ENCODE peak calls at places on chromosomes 11 and 22, in seven cellular contexts. Y is brain microvascular endothelial cell; A is CD8-positive, alpha-beta memory T cell; G is esophagus squamous epithelium; Q is AG04450; P is neural progenitor cell; O is fibroblast of lung. R is an unnamed sample.

GRCh38 chr11:63494936-63495335 is 4.0 kb upstream of the PLAAT5 start:
- DNase-seq in P (no peak), Q (no peak), G (no peak), A (no peak), Y (no peak), O (no peak), R (no peak)

GRCh38 chr22:41197808-41198585 is 7.1 kb upstream of the L3MBTL2 start:
- DNase-seq in Y (no peak), O (no peak), A (peak), P (peak), Q (no peak), G (no peak), R (peak)

GRCh38 chr11:2837096-2837601 is 48.4 kb downstream of the CDKN1C start:
- DNase-seq in Y (peak), A (no peak), Q (no peak), P (peak), O (peak), G (no peak), R (no peak)

GRCh38 chr22:25148149-25148691 is 51.4 kb upstream of the CRYBB3 start:
- DNase-seq in P (peak), O (no peak), A (no peak), Q (no peak), G (no peak), Y (no peak), R (no peak)

GRCh38 chr11:101474666-101475065 is 109.1 kb downstream of the TRPC6 start:
- DNase-seq in Q (no peak), Y (no peak), G (no peak), P (no peak), A (no peak), O (no peak), R (no peak)

GRCh38 chr22:31282748-31283468 is 9.4 kb downstream of the PIK3IP1 start:
- DNase-seq in O (no peak), Q (no peak), Y (no peak), A (no peak), P (no peak), G (no peak), R (no peak)

GRCh38 chr22:19820880-19821522 is 33.7 kb downstream of the GNB1L start:
- DNase-seq in A (no peak), Y (no peak), O (no peak), Q (no peak), G (no peak), P (peak), R (no peak)

GRCh38 chr11:111793863-111794262 is 27.7 kb upstream of the PPP2R1B start:
- DNase-seq in O (no peak), Y (peak), G (no peak), P (no peak), Q (no peak), A (no peak), R (no peak)

GRCh38 chr11:34650528-34650927 is 29.6 kb downstream of the EHF start:
- DNase-seq in P (no peak), Y (no peak), G (no peak), Q (no peak), O (peak), A (peak), R (no peak)

GRCh38 chr11:72970557-72971118 is 156.4 kb downstream of the ATG16L2 start:
- DNase-seq in Y (peak), P (no peak), A (no peak), O (no peak), G (no peak), Q (no peak), R (no peak)

GRCh38 chr11:13917269-13917668 is 45.3 kb upstream of the SPON1 start:
- DNase-seq in Y (no peak), A (no peak), G (no peak), Q (no peak), O (no peak), P (no peak), R (no peak)

GRCh38 chr11:66421492-66422205 is 814 bp downstream of the NPAS4 start:
- DNase-seq in P (peak), Y (peak), A (peak), Q (peak), G (peak), O (peak), R (peak)
- H3K27ac ChIP-seq in P (no peak), Y (no peak), A (no peak), Q (no peak), G (no peak), O (no peak), R (no peak)

GRCh38 chr11:132077416-132077815 is 707.0 kb downstream of the NTM start:
- DNase-seq in P (no peak), G (no peak), Q (no peak), O (no peak), A (no peak), Y (no peak), R (no peak)

GRCh38 chr11:132080121-132080520 is 709.7 kb downstream of the NTM start:
- DNase-seq in G (no peak), Q (no peak), A (no peak), P (no peak), Y (no peak), O (no peak), R (no peak)

GRCh38 chr11:132075447-132075846 is 705.0 kb downstream of the NTM start:
- DNase-seq in P (no peak), G (no peak), A (no peak), Y (no peak), Q (no peak), O (no peak), R (no peak)

GRCh38 chr11:132078230-132078629 is 707.8 kb downstream of the NTM start:
- DNase-seq in A (no peak), O (no peak), Y (no peak), Q (no peak), G (no peak), P (no peak), R (no peak)

GRCh38 chr11:132078677-132079076 is 708.3 kb downstream of the NTM start:
- DNase-seq in Q (no peak), A (no peak), P (no peak), Y (no peak), G (no peak), O (no peak), R (no peak)
- H3K27ac ChIP-seq in Q (no peak), A (no peak), P (no peak), Y (no peak), G (no peak), O (no peak), R (no peak)

GRCh38 chr11:119350302-119350701 is 3.8 kb upstream of the MFRP start:
- DNase-seq in Q (no peak), Y (no peak), O (no peak), A (no peak), G (no peak), P (no peak), R (no peak)

GRCh38 chr11:119351232-119351631 is 4.7 kb upstream of the MFRP start:
- DNase-seq in Q (no peak), Y (no peak), O (no peak), P (no peak), G (no peak), A (no peak), R (no peak)

GRCh38 chr11:119356349-119357031 is 10.0 kb upstream of the MFRP start:
- DNase-seq in P (peak), G (no peak), A (peak), Q (no peak), O (peak), Y (peak), R (peak)

GRCh38 chr11:119355091-119355843 is 8.8 kb upstream of the MFRP start:
- DNase-seq in Q (no peak), G (no peak), O (no peak), P (no peak), Y (no peak), A (no peak), R (no peak)

DNA sequence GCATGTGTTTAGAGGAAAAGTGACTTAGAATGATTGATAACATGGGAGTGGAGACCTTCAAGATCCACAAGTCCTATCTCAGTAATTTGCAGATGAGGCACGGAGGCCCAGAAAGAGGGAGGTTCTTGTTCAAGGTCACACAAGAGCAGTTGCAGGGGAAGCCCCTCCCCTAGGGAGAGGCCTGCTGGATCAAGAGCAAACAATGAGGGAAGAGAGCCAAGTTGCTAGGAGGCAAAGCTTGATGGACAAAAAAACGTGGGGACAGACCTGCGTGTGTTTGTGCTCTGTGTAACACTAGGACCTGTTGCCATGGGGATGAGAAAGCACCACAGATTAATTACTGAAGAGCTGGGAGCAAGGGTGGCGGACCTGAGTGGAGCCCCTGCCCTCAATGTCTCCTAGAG is 6.4 kb upstream of the MFRP start:
- DNase-seq in O (peak), P (no peak), Q (no peak), A (no peak), Y (no peak), G (no peak), R (no peak)
- H3K27ac ChIP-seq in O (no peak), P (no peak), Q (no peak), A (no peak), Y (no peak), G (peak), R (no peak)

GRCh38 chr22:50475652-50476002 is 792 bp upstream of the SBF1 start:
- DNase-seq in Y (no peak), G (no peak), A (no peak), Q (no peak), P (no peak), O (no peak), R (no peak)

GRCh38 chr22:50473088-50473487 is 1.7 kb downstream of the SBF1 start:
- DNase-seq in Y (no peak), A (peak), P (peak), Q (no peak), G (no peak), O (no peak), R (peak)

GRCh38 chr22:50476819-50477344 is 2.0 kb upstream of the SBF1 start:
- DNase-seq in G (no peak), Q (no peak), Y (no peak), O (no peak), A (no peak), P (no peak), R (no peak)

GRCh38 chr22:50473855-50474671 is 772 bp downstream of the SBF1 start:
- DNase-seq in A (no peak), Y (peak), O (peak), Q (peak), G (no peak), P (peak), R (peak)

GRCh38 chr22:50474711-50475651 is at the start of gene SBF1:
- DNase-seq in G (peak), O (peak), Y (peak), P (peak), A (peak), Q (peak), R (peak)
- H3K27ac ChIP-seq in G (peak), O (peak), Y (peak), P (no peak), A (peak), Q (peak), R (peak)

GRCh38 chr11:61610905-61611304 is 30.0 kb upstream of the SYT7 start:
- DNase-seq in Y (no peak), A (no peak), P (no peak), Q (no peak), O (no peak), G (no peak), R (no peak)
- H3K27ac ChIP-seq in Y (no peak), A (no peak), P (no peak), Q (no peak), O (no peak), G (no peak), R (no peak)

GRCh38 chr11:69448471-69449284 is 32.8 kb upstream of the LINC01488 start:
- DNase-seq in A (no peak), O (no peak), P (peak), Y (no peak), G (no peak), Q (no peak), R (no peak)
- H3K27ac ChIP-seq in A (no peak), O (peak), P (no peak), Y (no peak), G (no peak), Q (no peak), R (no peak)

DNA sequence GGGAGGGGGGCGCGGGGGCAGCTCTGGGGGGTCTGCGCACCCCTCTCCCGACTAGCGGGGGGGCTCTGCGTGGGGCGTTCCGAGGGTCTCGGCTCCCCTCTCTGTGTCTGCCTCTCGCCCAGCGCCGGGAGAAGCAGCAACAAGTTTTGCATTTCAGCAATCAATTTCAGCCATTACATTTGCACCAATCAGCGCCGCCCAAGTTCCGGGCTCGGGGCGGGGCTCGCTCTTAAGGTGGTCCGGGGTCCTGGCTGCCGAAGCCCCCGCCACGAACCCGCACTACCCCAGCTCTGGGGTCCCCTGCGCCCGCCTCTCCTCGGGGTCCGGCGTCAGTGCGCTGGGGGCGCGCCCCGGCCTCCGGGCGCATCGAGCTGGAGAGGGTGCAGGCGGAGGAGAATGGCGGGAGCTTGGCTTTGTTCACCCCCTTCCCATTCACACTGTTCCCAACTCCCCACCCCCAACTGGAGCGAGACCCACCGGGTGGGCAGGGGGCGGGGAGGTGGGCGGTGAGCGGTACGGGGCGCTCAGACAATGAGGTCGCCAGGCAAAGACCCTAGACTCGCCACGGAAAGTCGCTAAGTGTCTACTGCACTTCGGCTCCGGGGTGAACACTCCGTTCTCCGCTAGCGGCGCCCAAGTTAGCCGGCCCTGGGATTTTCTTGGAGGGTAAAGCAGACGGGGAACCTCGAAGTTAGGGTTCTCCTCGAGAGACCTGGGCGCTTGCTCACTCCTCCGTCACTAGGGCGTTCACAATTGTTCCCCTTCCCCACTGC is at the start of gene MN1:
- DNase-seq in G (no peak), Q (no peak), O (peak), P (peak), A (peak), Y (no peak), R (no peak)
- H3K27ac ChIP-seq in G (peak), Q (no peak), O (peak), P (peak), A (no peak), Y (peak), R (no peak)

GRCh38 chr22:37244114-37244921 is at the start of gene RAC2:
- DNase-seq in P (peak), G (peak), A (peak), Y (peak), Q (no peak), O (peak), R (peak)

GRCh38 chr22:37244922-37245722 is 1.1 kb upstream of the RAC2 start:
- DNase-seq in A (peak), O (no peak), Q (no peak), P (no peak), Y (no peak), G (no peak), R (peak)

GRCh38 chr22:37248251-37248650 is 4.2 kb upstream of the RAC2 start:
- DNase-seq in G (no peak), Q (no peak), Y (no peak), O (no peak), A (no peak), P (no peak), R (no peak)

GRCh38 chr22:37243402-37244113 is 511 bp downstream of the RAC2 start:
- DNase-seq in P (no peak), Y (no peak), G (no peak), A (peak), Q (no peak), O (no peak), R (no peak)

GRCh38 chr22:37245740-37246139 is 1.7 kb upstream of the RAC2 start:
- DNase-seq in P (no peak), G (no peak), O (no peak), A (no peak), Q (no peak), Y (no peak), R (no peak)
- H3K27ac ChIP-seq in P (no peak), G (no peak), O (no peak), A (no peak), Q (no peak), Y (no peak), R (peak)

GRCh38 chr11:64571410-64572091 is 19.5 kb upstream of the SLC22A12 start:
- DNase-seq in O (no peak), Y (no peak), G (no peak), A (no peak), Q (no peak), P (peak), R (no peak)
- H3K27ac ChIP-seq in O (no peak), Y (no peak), G (no peak), A (no peak), Q (no peak), P (no peak), R (no peak)

R was measured in OCI-LY7.